ENCODE peak calls at places on chromosomes 1 and 21, in nine cellular contexts. T is cardiac muscle cell, W is tibial nerve, P is neural progenitor cell, A is fibroblast of lung, X is WTC11, F is astrocyte of the cerebellum, I is pancreas, M is heart right ventricle. E is an unnamed sample.
A peak's percentile ranks its signal among the peaks of the same experiment; 100 is the strongest.

GRCh38 chr21:40511976-40512375 is 335.0 kb downstream of the DSCAM start:
- DNase-seq in T (no peak), W (no peak), P (no peak), A (no peak), X (no peak), F (no peak), I (no peak), M (no peak), E (no peak)

GRCh38 chr1:41045740-41046139 is 24.2 kb upstream of the SLFNL1 start:
- DNase-seq in T (peak; percentile 96), W (no peak), P (no peak), A (peak; percentile 48), X (no peak), F (peak; percentile 67), I (peak; percentile 27), M (no peak), E (peak; percentile 94)

GRCh38 chr1:27575861-27576331 is 28.0 kb downstream of the AHDC1 start:
- DNase-seq in T (peak; percentile 61), W (no peak), P (peak; percentile 83), A (peak; percentile 46), X (peak; percentile 80), F (no peak), I (peak; percentile 77), M (peak; percentile 84), E (no peak)

GRCh38 chr1:226662704-226663326 is 76.3 kb downstream of the ITPKB start:
- DNase-seq in T (peak; percentile 87), W (peak; percentile 71), P (no peak), A (peak; percentile 97), X (no peak), F (peak; percentile 84), I (peak; percentile 65), M (peak; percentile 54), E (peak; percentile 84)

GRCh38 chr1:11728126-11728806 is 7.7 kb upstream of the AGTRAP start:
- DNase-seq in T (no peak), W (no peak), P (no peak), A (no peak), X (no peak), F (no peak), I (no peak), M (no peak), E (no peak)

GRCh38 chr1:54359393-54360162 is 46.6 kb downstream of the SSBP3 start:
- DNase-seq in T (no peak), W (no peak), P (no peak), A (no peak), X (no peak), F (no peak), I (no peak), M (no peak), E (no peak)

GRCh38 chr21:36547464-36547863 is 67.5 kb upstream of the CLDN14 start:
- DNase-seq in T (no peak), W (no peak), P (no peak), A (no peak), X (no peak), F (no peak), I (no peak), M (no peak), E (no peak)

GRCh38 chr1:17630048-17630830 is 90.7 kb downstream of the ARHGEF10L start:
- DNase-seq in T (peak; percentile 73), W (peak; percentile 53), P (no peak), A (peak; percentile 68), X (no peak), F (no peak), I (no peak), M (peak; percentile 61), E (no peak)

GRCh38 chr1:109188776-109189175 is 24.9 kb upstream of the SARS1 start:
- DNase-seq in T (no peak), W (no peak), P (no peak), A (no peak), X (no peak), F (no peak), I (no peak), M (no peak), E (no peak)

GRCh38 chr1:63651110-63651776 is 58.0 kb downstream of the PGM1 start:
- DNase-seq in T (peak; percentile 70), W (no peak), P (no peak), A (no peak), X (no peak), F (peak; percentile 79), I (no peak), M (no peak), E (no peak)

GRCh38 chr1:162882248-162882666 is 21.3 kb upstream of the CCDC190 start:
- DNase-seq in T (no peak), W (no peak), P (no peak), A (no peak), X (no peak), F (no peak), I (no peak), M (no peak), E (no peak)

GRCh38 chr21:40074198-40074597 is 207.0 kb downstream of the PCP4 start:
- DNase-seq in T (no peak), W (no peak), P (no peak), A (no peak), X (no peak), F (no peak), I (no peak), M (no peak), E (no peak)

DNA sequence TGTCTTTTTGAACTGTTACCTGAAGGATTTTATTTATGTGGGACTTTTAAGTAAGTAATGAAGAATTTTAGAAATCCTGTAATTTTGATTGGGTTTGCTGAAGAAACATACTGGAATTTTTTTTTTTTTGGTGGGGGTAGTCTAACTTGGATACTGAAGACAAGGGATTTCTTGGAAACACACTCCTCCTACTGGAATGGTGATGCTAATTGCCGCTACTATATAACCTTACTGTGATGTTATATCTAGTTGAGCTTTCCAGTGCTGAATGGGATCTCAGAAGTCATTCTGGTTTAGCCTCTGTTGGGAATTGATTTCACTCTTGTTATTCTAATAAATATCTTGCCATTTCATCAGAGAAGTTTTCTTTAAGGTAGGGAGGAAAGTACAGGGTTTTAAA is 8.4 kb downstream of the PPP2R5A start:
- DNase-seq in T (peak; percentile 35), W (no peak), P (no peak), A (peak; percentile 40), X (no peak), F (no peak), I (no peak), M (no peak), E (no peak)
- TF ChIP-seq CTCF in T (peak; percentile 21), W (no peak), P (peak; percentile 37), A (no peak), X (no peak), F (peak; percentile 41), I (no peak), M (peak; percentile 46), E (peak; percentile 58)

DNA sequence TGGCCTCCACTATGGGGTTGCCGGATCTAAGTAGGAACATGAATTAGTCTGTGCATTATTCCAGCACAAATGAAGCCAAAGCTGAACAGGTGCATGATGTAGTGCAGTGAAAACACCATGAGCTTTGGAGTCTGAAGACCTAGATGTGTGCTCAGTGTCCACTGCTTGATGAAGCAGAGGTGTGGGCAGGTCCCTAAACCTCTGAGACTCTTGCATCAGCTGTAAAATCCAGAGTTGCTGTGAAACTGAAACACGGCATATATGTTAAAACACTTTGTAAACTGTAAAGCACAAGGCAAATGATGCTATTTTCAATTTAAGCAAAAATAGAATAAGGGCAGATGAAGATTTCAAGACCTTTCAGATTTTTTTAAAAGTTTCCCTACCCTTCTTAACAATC is 221.6 kb downstream of the NTNG1 start:
- DNase-seq in T (no peak), W (no peak), P (no peak), A (no peak), X (no peak), F (no peak), I (no peak), M (no peak), E (no peak)
- TF ChIP-seq CTCF in T (no peak), W (no peak), P (no peak), A (no peak), X (no peak), F (no peak), I (no peak), M (no peak), E (no peak)

GRCh38 chr1:107963601-107964396 is 1.2 kb downstream of the VAV3 start:
- DNase-seq in T (peak; percentile 41), W (no peak), P (peak; percentile 41), A (peak; percentile 24), X (peak; percentile 37), F (no peak), I (peak; percentile 19), M (peak; percentile 19), E (no peak)

GRCh38 chr1:107963009-107963408 is 2.0 kb downstream of the VAV3 start:
- DNase-seq in T (no peak), W (no peak), P (no peak), A (no peak), X (no peak), F (no peak), I (no peak), M (no peak), E (no peak)

GRCh38 chr1:107966550-107966949 is 1.6 kb upstream of the VAV3 start:
- DNase-seq in T (no peak), W (no peak), P (no peak), A (no peak), X (no peak), F (no peak), I (no peak), M (no peak), E (no peak)

GRCh38 chr1:107964397-107965111 is 426 bp downstream of the VAV3 start:
- DNase-seq in T (peak; percentile 25), W (no peak), P (peak; percentile 44), A (peak; percentile 28), X (peak; percentile 68), F (no peak), I (no peak), M (peak; percentile 21), E (no peak)

GRCh38 chr1:107965112-107965991 is at the start of gene VAV3:
- DNase-seq in T (peak; percentile 79), W (peak; percentile 25), P (peak; percentile 92), A (peak; percentile 61), X (peak; percentile 86), F (peak; percentile 35), I (peak; percentile 63), M (peak; percentile 84), E (no peak)
- TF ChIP-seq CTCF in T (peak; percentile 30), W (no peak), P (peak; percentile 44), A (no peak), X (no peak), F (peak; percentile 27), I (no peak), M (peak; percentile 24), E (peak; percentile 26)

GRCh38 chr1:223136086-223136485 is 7.0 kb downstream of the TLR5 start:
- DNase-seq in T (no peak), W (no peak), P (peak; percentile 31), A (no peak), X (peak; percentile 48), F (no peak), I (no peak), M (no peak), E (no peak)

GRCh38 chr1:223137402-223138100 is 5.5 kb downstream of the TLR5 start:
- DNase-seq in T (peak; percentile 90), W (no peak), P (no peak), A (peak; percentile 85), X (no peak), F (no peak), I (peak; percentile 38), M (no peak), E (peak; percentile 80)

GRCh38 chr1:223135176-223135575 is 7.9 kb downstream of the TLR5 start:
- DNase-seq in T (peak; percentile 79), W (no peak), P (no peak), A (peak; percentile 39), X (no peak), F (peak; percentile 38), I (no peak), M (peak; percentile 49), E (no peak)

GRCh38 chr1:223133301-223133823 is 9.7 kb downstream of the TLR5 start:
- DNase-seq in T (no peak), W (no peak), P (no peak), A (no peak), X (no peak), F (no peak), I (no peak), M (no peak), E (no peak)

GRCh38 chr1:223133824-223134435 is 9.1 kb downstream of the TLR5 start:
- DNase-seq in T (peak; percentile 88), W (peak; percentile 60), P (peak; percentile 93), A (peak; percentile 80), X (peak; percentile 91), F (peak; percentile 60), I (peak; percentile 85), M (peak; percentile 85), E (no peak)
- TF ChIP-seq CTCF in T (peak; percentile 97), W (no peak), P (peak; percentile 96), A (no peak), X (no peak), F (peak; percentile 96), I (peak; percentile 87), M (peak; percentile 98), E (peak; percentile 95)